ENCODE peak calls at places on chromosomes 12 and 14, in four cellular contexts. D, S, P and O are unnamed samples.

GRCh38 chr14:50678163-50678562 is 10.1 kb upstream of the SAV1 start:
- DNase-seq in P (no peak), S (no peak), D (no peak), O (no peak)

GRCh38 chr12:46449161-46449715 is 76.7 kb upstream of the SLC38A2 start:
- DNase-seq in D (no peak), S (no peak), P (no peak), O (no peak)

GRCh38 chr14:90299408-90299807 is 32.3 kb downstream of the NRDE2 start:
- DNase-seq in D (no peak), P (no peak), S (no peak), O (no peak)

GRCh38 chr14:28121512-28122297 is 644.9 kb upstream of the FOXG1 start:
- DNase-seq in S (no peak), P (no peak), D (no peak), O (no peak)

GRCh38 chr12:132522586-132523380 is 32.8 kb downstream of the FBRSL1 start:
- DNase-seq in D (no peak), P (no peak), S (no peak), O (no peak)

GRCh38 chr12:112151766-112152541 is 26.6 kb downstream of the TRAFD1 start:
- DNase-seq in D (no peak), P (no peak), S (no peak), O (no peak)

GRCh38 chr12:51389302-51389999 is 1.8 kb downstream of the GALNT6 start:
- DNase-seq in S (no peak), P (no peak), D (peak), O (no peak)

GRCh38 chr12:94039914-94040313 is 108.5 kb upstream of the PLXNC1 start:
- DNase-seq in S (no peak), D (no peak), P (no peak), O (no peak)

GRCh38 chr14:96135285-96135684 is 69.4 kb upstream of the BDKRB2 start:
- DNase-seq in S (no peak), D (no peak), P (no peak), O (no peak)

GRCh38 chr12:107267604-107268003 is 174.3 kb upstream of the CRY1 start:
- DNase-seq in P (no peak), S (no peak), D (no peak), O (no peak)

GRCh38 chr12:109732321-109733305 is 19.0 kb downstream of the FAM222A start:
- DNase-seq in S (no peak), P (no peak), D (no peak), O (no peak)

GRCh38 chr12:78316656-78317055 is 486.0 kb downstream of the NAV3 start:
- DNase-seq in S (no peak), D (no peak), P (no peak), O (no peak)

GRCh38 chr12:2256915-2257314 is 204.1 kb downstream of the CACNA1C start:
- DNase-seq in D (no peak), S (no peak), P (no peak), O (no peak)

GRCh38 chr12:33596061-33596460 is 156.4 kb upstream of the SYT10 start:
- DNase-seq in D (no peak), S (no peak), P (no peak), O (no peak)

GRCh38 chr14:24297190-24297964 is 2.2 kb downstream of the DHRS1 start:
- DNase-seq in P (peak), S (no peak), D (no peak), O (no peak)

DNA sequence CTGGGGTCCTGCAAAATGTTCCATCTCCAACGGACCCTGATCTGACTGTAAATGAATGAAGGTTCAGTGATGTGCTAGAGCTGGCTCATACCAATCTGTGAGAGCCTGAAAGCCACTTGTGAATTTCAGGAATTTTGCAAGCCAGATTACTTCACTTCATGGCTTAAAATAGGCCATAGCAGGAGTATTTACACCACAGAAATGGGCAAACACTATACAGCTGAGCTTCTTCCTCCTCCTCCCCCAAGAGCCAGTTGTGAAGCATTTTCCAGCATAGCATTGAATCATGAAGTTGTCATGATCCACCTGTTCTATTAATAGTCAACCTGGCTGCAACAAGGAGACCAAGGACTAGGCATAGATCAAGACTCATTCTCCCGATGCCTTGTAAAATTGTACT is 141.3 kb upstream of the RASSF8 start:
- DNase-seq in D (no peak), P (no peak), S (no peak), O (no peak)
- TF ChIP-seq TCF7L2 in D (no peak), P (no peak), S (no peak), O (no peak)

DNA sequence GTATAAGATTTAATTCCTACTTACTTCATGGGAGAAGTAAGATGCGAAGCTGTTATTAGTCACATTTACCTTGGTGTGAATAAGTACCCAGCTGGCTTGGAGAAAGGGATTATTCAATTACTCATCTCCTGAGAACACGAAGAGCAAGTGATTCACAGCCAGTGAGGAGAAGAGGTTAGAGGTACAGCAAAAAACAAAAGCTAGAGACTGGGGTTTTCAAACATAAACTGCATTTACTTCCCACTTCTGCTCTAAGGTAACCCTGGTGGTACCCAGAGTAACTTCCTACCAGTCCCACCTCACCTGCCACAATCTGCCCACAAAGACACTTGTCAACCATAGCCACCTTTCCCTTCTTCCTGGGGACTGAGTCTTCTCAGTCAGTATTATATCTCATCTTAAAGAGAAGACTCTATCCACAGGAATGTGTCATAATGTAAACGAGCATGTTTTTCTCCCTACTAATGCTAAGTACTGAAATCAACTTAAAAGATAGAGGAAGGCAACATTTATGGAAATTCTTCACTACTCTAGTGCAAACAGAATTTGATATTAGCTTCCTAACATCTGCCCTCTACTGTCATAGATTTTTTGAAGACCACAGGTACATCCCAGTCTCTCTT is 6.0 kb upstream of the IL22 start:
- DNase-seq in P (no peak), S (no peak), D (no peak), O (peak)
- TF ChIP-seq TCF7L2 in P (no peak), S (no peak), D (no peak), O (no peak)

DNA sequence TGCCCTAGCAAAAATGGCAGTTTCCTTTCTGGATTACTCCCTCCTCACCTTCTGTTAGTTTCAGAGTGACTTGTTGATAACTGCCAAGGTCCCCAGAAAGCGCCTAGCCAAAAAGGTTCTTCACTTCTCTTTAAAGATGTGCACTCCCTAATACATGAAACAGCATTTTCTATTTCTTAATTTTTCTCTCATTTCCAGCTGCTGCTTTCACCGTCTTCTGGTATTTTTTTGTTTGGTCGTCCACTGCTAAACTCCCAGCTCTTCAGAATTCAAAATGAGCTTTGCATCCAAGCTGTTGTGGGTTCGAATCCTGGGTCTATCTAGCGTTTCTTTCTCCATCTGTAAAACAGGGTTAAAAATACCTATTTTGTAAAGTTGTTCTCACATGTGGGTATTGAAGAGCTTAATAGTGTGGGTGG is 402 bp upstream of the BORCS5 start:
- DNase-seq in D (no peak), S (no peak), P (no peak), O (no peak)
- TF ChIP-seq TCF7L2 in D (no peak), S (no peak), P (no peak), O (no peak)

GRCh38 chr14:104203071-104203425 is 64.7 kb downstream of the KIF26A start:
- DNase-seq in S (no peak), D (no peak), P (no peak), O (no peak)

GRCh38 chr14:104205781-104206180 is 67.4 kb downstream of the KIF26A start:
- DNase-seq in S (no peak), D (no peak), P (no peak), O (no peak)

GRCh38 chr14:104204660-104205149 is 66.3 kb downstream of the KIF26A start:
- DNase-seq in S (no peak), P (no peak), D (no peak), O (no peak)

GRCh38 chr14:104207142-104207845 is 68.9 kb downstream of the KIF26A start:
- DNase-seq in S (no peak), D (no peak), P (no peak), O (no peak)

DNA sequence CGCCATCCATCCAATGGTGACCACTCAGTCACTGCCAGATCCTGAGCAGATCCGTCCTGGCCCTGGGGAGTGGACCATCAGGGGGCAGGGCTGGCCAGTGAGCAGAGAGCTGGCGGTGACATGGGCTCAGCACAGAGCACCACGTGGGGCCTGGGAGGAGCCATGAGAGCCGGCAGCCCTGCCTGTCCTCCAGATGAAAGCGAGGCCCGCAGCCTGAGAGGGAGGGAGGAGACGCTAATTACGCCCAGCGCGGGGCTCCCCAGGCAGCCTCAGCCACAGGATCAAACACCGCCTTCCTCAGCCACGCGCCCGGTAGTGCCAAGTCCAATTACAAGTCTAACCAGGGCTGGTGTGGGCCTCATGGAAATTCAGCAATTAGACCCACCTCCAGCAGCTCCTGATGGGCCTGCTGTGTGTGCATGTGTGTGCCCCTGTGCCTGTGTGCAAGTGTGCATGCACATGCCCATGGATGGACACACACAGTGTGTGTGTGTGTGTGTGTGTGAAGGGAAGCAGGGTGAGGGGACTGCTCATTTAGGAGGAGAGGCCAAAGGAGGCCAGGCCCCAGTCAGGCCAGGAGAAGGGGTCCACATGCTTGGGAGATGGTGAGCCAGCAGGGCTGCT is 68.0 kb downstream of the KIF26A start:
- DNase-seq in P (peak), S (no peak), D (no peak), O (no peak)
- TF ChIP-seq TCF7L2 in P (no peak), S (peak), D (no peak), O (no peak)

DNA sequence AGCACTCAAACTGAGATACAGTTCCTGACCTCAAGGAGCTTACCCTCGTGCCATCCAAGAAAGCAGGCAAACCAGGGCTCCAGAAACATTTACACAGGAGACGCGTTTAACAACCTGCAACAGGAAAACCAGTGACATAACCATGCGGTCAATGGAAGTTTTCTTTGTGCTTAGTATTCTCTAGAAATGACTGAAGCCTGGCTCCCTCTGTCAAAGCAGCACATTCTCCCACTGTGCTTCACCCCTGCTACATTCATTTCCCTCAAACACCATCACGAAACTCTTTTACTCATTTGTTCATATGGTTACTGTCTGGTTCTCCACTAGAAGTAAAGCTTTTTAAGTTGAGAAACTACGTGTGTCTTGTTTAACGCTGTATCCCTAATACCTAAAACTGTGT is 161.3 kb upstream of the CCND2 start:
- DNase-seq in P (no peak), S (no peak), D (no peak), O (no peak)
- TF ChIP-seq TCF7L2 in P (no peak), S (no peak), D (no peak), O (no peak)

DNA sequence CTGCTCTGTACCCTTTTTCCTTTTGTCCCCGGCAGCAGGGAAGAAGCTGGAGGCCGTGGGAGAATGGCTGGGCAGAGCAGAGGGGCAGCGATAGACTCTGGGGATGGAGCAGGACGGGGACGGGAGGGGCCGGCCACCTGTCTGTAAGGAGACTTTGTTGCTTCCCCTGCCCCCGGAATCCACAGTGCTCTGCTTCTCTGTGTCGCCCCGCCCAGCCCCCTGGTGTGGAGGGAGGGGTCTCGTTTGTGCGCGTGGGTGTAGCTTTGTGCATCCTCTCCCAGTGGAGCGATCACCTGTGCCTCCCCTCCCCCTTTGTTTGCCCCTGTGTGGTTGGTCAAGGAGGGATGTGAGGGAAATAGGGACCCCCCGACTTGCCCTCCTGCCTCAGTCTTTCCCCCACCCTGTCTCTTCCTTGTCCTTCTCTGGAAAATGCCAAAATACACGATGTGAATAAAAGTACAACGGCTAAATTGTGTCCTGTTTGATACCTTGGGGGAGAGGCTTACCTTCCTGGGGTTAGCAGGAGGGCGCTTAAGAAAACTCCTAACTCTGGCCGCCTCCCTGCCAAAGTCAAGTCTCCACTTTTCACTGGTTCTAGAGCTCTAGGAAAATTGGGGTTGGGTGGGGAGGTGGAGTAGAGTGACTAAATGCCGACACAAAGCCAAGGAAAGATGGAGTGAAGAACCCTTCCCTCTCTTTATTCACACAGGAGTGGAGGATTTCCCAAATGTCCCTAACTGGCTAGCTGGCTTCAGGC is 990 bp upstream of the TPI1 start:
- DNase-seq in S (no peak), P (no peak), D (peak), O (no peak)
- TF ChIP-seq TCF7L2 in S (no peak), P (no peak), D (no peak), O (no peak)

GRCh38 chr12:6839482-6840201 is 1.1 kb upstream of the GNB3 start:
- DNase-seq in D (no peak), S (no peak), P (no peak), O (no peak)

GRCh38 chr12:6838854-6839253 is 1.9 kb upstream of the GNB3 start:
- DNase-seq in S (no peak), P (no peak), D (no peak), O (no peak)

GRCh38 chr12:6841139-6841515 is 402 bp downstream of the GNB3 start:
- DNase-seq in S (no peak), D (no peak), P (no peak), O (no peak)

GRCh38 chr12:6842075-6842474 is 1.4 kb downstream of the GNB3 start:
- DNase-seq in S (no peak), P (no peak), D (no peak), O (no peak)

DNA sequence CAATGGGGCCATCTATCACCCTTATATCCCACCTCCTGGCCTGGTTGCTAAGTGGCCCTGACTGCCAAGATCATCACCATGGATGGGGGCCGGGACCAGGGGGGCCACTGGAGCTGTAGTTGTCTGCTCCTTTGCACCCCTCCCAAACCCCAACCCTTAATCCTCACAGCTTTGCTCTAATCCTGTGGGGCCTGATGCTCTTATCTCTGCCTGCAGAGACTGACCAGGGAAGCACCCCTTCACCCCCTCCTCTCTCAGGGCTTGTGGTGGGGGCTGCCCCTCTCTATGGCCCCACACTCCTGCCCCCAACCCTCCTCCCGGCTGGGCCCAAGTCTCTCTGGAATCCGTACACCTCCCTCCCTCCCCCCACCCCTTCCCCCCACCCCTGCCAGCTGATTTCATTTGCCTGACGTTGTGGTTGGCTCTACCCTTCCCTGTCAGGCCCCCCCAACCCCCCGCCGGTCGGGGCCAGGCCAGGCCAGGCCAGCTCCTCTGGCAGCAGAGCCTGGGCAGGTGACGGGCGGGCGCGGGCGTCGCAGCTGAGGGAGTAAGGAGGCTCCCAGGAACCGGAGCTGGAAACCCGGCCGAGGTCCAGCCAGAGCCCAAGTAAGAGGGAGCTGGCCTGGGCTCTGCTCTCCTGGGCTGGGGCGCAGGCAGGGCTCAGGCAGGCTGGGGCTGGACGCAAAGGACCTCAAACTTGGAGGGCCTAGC is at the start of gene GNB3:
- DNase-seq in P (no peak), S (no peak), D (peak), O (no peak)
- TF ChIP-seq TCF7L2 in P (no peak), S (no peak), D (no peak), O (no peak)

GRCh38 chr12:96205909-96206308 is 11.7 kb downstream of the ELK3 start:
- DNase-seq in D (no peak), P (no peak), S (no peak), O (no peak)

GRCh38 chr12:96208801-96209534 is 14.8 kb downstream of the ELK3 start:
- DNase-seq in S (no peak), P (no peak), D (no peak), O (no peak)

GRCh38 chr12:96206957-96207356 is 12.8 kb downstream of the ELK3 start:
- DNase-seq in P (no peak), S (no peak), D (no peak), O (no peak)

GRCh38 chr12:96210376-96211055 is 16.3 kb downstream of the ELK3 start:
- DNase-seq in P (no peak), S (no peak), D (no peak), O (no peak)

GRCh38 chr12:96208346-96208745 is 14.2 kb downstream of the ELK3 start:
- DNase-seq in P (no peak), S (no peak), D (no peak), O (no peak)
- TF ChIP-seq TCF7L2 in P (no peak), S (no peak), D (no peak), O (no peak)

GRCh38 chr14:31843361-31844091 is 233.6 kb upstream of the ARHGAP5 start:
- DNase-seq in P (no peak), D (no peak), S (no peak), O (no peak)

GRCh38 chr14:31837056-31837455 is 240.0 kb upstream of the ARHGAP5 start:
- DNase-seq in P (no peak), D (no peak), S (no peak), O (no peak)

GRCh38 chr14:31842905-31843304 is 234.2 kb upstream of the ARHGAP5 start:
- DNase-seq in D (no peak), S (no peak), P (no peak), O (no peak)
- TF ChIP-seq TCF7L2 in D (no peak), S (no peak), P (no peak), O (no peak)

GRCh38 chr12:115135800-115136211 is 451.8 kb upstream of the TBX3 start:
- DNase-seq in P (no peak), D (no peak), S (no peak), O (no peak)
- TF ChIP-seq TCF7L2 in P (no peak), D (no peak), S (no peak), O (no peak)